ENCODE peak calls at places on chromosomes 3 and 15, in five cellular contexts. One of them, this sample, is unnamed.

GRCh38 chr3:170002829-170003228 is 35.0 kb upstream of the GPR160 start:
- DNase-seq in WERI-Rb-1: no peak
- DNase-seq in pancreas: no peak
- DNase-seq in psoas muscle: no peak
- DNase-seq in A549: no peak
- DNase-seq in this sample: no peak

GRCh38 chr15:29533667-29534066 is 264.0 kb upstream of the NSMCE3 start:
- DNase-seq in WERI-Rb-1: no peak
- DNase-seq in pancreas: no peak
- DNase-seq in psoas muscle: no peak
- DNase-seq in A549: no peak
- DNase-seq in this sample: no peak

GRCh38 chr3:81302045-81302444 is 459.4 kb downstream of the GBE1 start:
- DNase-seq in WERI-Rb-1: peak
- DNase-seq in pancreas: peak
- DNase-seq in psoas muscle: no peak
- DNase-seq in A549: peak
- DNase-seq in this sample: peak

GRCh38 chr15:79676621-79677020 is 220.2 kb downstream of the MTHFS start:
- DNase-seq in WERI-Rb-1: no peak
- DNase-seq in pancreas: no peak
- DNase-seq in psoas muscle: no peak
- DNase-seq in A549: no peak
- DNase-seq in this sample: no peak

GRCh38 chr15:50068016-50068415 is 51.0 kb downstream of the ATP8B4 start:
- DNase-seq in WERI-Rb-1: no peak
- DNase-seq in pancreas: no peak
- DNase-seq in psoas muscle: no peak
- DNase-seq in A549: no peak
- DNase-seq in this sample: no peak

GRCh38 chr15:25711164-25711563 is 152.0 kb downstream of the ATP10A start:
- DNase-seq in WERI-Rb-1: no peak
- DNase-seq in pancreas: no peak
- DNase-seq in psoas muscle: no peak
- DNase-seq in A549: no peak
- DNase-seq in this sample: no peak

GRCh38 chr3:42451546-42452230 is 41.3 kb upstream of the LYZL4 start:
- DNase-seq in WERI-Rb-1: no peak
- DNase-seq in pancreas: no peak
- DNase-seq in psoas muscle: no peak
- DNase-seq in A549: no peak
- DNase-seq in this sample: no peak

GRCh38 chr15:101266034-101266433 is 11.3 kb downstream of the SELENOS start:
- DNase-seq in WERI-Rb-1: no peak
- DNase-seq in pancreas: no peak
- DNase-seq in psoas muscle: peak
- DNase-seq in A549: no peak
- DNase-seq in this sample: no peak

GRCh38 chr15:77329202-77329601 is 90.7 kb downstream of the PEAK1 start:
- DNase-seq in WERI-Rb-1: no peak
- DNase-seq in pancreas: no peak
- DNase-seq in psoas muscle: no peak
- DNase-seq in A549: no peak
- DNase-seq in this sample: no peak

GRCh38 chr3:123750659-123751420 is 133.3 kb downstream of the MYLK start:
- DNase-seq in WERI-Rb-1: no peak
- DNase-seq in pancreas: no peak
- DNase-seq in psoas muscle: no peak
- DNase-seq in A549: peak
- DNase-seq in this sample: no peak

GRCh38 chr3:51311055-51311454 is 74.0 kb upstream of the MANF start:
- DNase-seq in WERI-Rb-1: peak
- DNase-seq in pancreas: no peak
- DNase-seq in psoas muscle: no peak
- DNase-seq in A549: peak
- DNase-seq in this sample: peak

GRCh38 chr15:82875411-82876003 is 66.1 kb downstream of the WHAMM start:
- DNase-seq in WERI-Rb-1: no peak
- DNase-seq in pancreas: no peak
- DNase-seq in psoas muscle: no peak
- DNase-seq in A549: no peak
- DNase-seq in this sample: no peak

GRCh38 chr3:171428321-171428787 is 31.9 kb downstream of the TNIK start:
- DNase-seq in WERI-Rb-1: no peak
- DNase-seq in pancreas: no peak
- DNase-seq in psoas muscle: no peak
- DNase-seq in A549: no peak
- DNase-seq in this sample: no peak

GRCh38 chr3:14142567-14143270 is 17.9 kb downstream of the TMEM43 start:
- DNase-seq in WERI-Rb-1: no peak
- DNase-seq in pancreas: no peak
- DNase-seq in psoas muscle: no peak
- DNase-seq in A549: no peak
- DNase-seq in this sample: no peak

GRCh38 chr3:14143271-14143605 is 18.4 kb downstream of the TMEM43 start:
- DNase-seq in WERI-Rb-1: no peak
- DNase-seq in pancreas: no peak
- DNase-seq in psoas muscle: no peak
- DNase-seq in A549: no peak
- DNase-seq in this sample: no peak

GRCh38 chr3:14145236-14145635 is 20.4 kb downstream of the TMEM43 start:
- DNase-seq in WERI-Rb-1: no peak
- DNase-seq in pancreas: no peak
- DNase-seq in psoas muscle: no peak
- DNase-seq in A549: no peak
- DNase-seq in this sample: no peak

GRCh38 chr3:14144423-14145075 is 19.7 kb downstream of the TMEM43 start:
- DNase-seq in WERI-Rb-1: no peak
- DNase-seq in pancreas: peak
- DNase-seq in psoas muscle: no peak
- DNase-seq in A549: peak
- DNase-seq in this sample: peak

GRCh38 chr3:14143826-14144225 is 19.0 kb downstream of the TMEM43 start:
- DNase-seq in WERI-Rb-1: no peak
- DNase-seq in pancreas: no peak
- DNase-seq in psoas muscle: no peak
- DNase-seq in A549: peak
- DNase-seq in this sample: no peak
- H3K4me3 ChIP-seq in WERI-Rb-1: no peak
- H3K4me3 ChIP-seq in pancreas: no peak
- H3K4me3 ChIP-seq in psoas muscle: no peak
- H3K4me3 ChIP-seq in A549: peak
- H3K4me3 ChIP-seq in this sample: peak

DNA sequence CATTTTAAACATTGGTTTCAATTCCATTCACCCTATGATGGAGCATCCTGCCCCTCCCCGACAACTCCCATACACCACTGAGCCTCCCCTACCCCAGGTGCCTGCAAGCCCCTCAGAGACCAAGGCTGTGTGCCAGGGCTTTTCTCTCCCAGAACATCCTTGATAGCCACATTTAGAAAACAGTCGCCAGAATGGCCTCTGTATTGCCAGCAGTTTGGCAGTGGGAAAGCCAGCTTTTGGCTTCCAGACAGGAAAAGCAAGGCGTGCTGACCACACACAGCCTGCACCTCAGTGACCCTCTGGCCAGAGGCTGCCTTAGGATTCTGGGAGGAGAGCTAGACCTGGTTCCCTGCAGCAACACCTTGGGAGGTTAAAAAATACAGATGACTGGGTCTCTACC is 18.2 kb upstream of the HRH1 start:
- DNase-seq in WERI-Rb-1: no peak
- DNase-seq in pancreas: no peak
- DNase-seq in psoas muscle: no peak
- DNase-seq in A549: no peak
- DNase-seq in this sample: no peak
- H3K4me3 ChIP-seq in WERI-Rb-1: no peak
- H3K4me3 ChIP-seq in pancreas: no peak
- H3K4me3 ChIP-seq in psoas muscle: no peak
- H3K4me3 ChIP-seq in A549: no peak
- H3K4me3 ChIP-seq in this sample: no peak

DNA sequence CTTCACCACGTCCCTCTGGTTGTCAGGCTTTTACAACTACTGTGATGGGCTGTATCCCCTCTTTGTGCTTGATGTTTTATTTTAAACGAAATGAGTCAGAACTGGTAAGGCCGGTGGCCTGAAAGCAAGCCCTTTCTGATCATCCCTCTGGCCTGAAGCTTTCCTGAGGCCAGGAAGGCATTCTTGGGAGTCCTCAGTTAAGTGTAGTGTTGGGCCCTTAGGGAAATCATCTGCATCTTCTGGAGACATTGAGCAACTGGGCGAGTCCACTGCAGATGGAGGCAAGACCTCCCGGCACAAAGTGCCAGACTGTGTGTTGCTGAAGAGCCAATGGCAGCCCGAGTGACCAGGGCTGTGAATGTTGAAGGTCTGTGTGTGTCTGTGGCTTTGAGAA is 33.0 kb upstream of the AMOTL2 start:
- DNase-seq in WERI-Rb-1: no peak
- DNase-seq in pancreas: no peak
- DNase-seq in psoas muscle: peak
- DNase-seq in A549: no peak
- DNase-seq in this sample: no peak
- H3K4me3 ChIP-seq in WERI-Rb-1: peak
- H3K4me3 ChIP-seq in pancreas: no peak
- H3K4me3 ChIP-seq in psoas muscle: peak
- H3K4me3 ChIP-seq in A549: no peak
- H3K4me3 ChIP-seq in this sample: no peak

GRCh38 chr3:52372822-52373504 is 56.8 kb downstream of the DNAH1 start:
- DNase-seq in WERI-Rb-1: no peak
- DNase-seq in pancreas: no peak
- DNase-seq in psoas muscle: peak
- DNase-seq in A549: no peak
- DNase-seq in this sample: no peak
- H3K4me3 ChIP-seq in WERI-Rb-1: no peak
- H3K4me3 ChIP-seq in pancreas: no peak
- H3K4me3 ChIP-seq in psoas muscle: no peak
- H3K4me3 ChIP-seq in A549: no peak
- H3K4me3 ChIP-seq in this sample: no peak

GRCh38 chr3:143974181-143974876 is 2.7 kb downstream of the DIPK2A start:
- DNase-seq in WERI-Rb-1: no peak
- DNase-seq in pancreas: no peak
- DNase-seq in psoas muscle: no peak
- DNase-seq in A549: no peak
- DNase-seq in this sample: no peak

GRCh38 chr3:143974877-143975238 is 3.2 kb downstream of the DIPK2A start:
- DNase-seq in WERI-Rb-1: no peak
- DNase-seq in pancreas: no peak
- DNase-seq in psoas muscle: no peak
- DNase-seq in A549: no peak
- DNase-seq in this sample: no peak

GRCh38 chr3:143973352-143974021 is 1.9 kb downstream of the DIPK2A start:
- DNase-seq in WERI-Rb-1: peak
- DNase-seq in pancreas: no peak
- DNase-seq in psoas muscle: no peak
- DNase-seq in A549: peak
- DNase-seq in this sample: no peak

GRCh38 chr3:143977326-143978262 is 6.0 kb downstream of the DIPK2A start:
- DNase-seq in WERI-Rb-1: no peak
- DNase-seq in pancreas: no peak
- DNase-seq in psoas muscle: no peak
- DNase-seq in A549: no peak
- DNase-seq in this sample: no peak

GRCh38 chr3:143975549-143976152 is 4.0 kb downstream of the DIPK2A start:
- DNase-seq in WERI-Rb-1: no peak
- DNase-seq in pancreas: no peak
- DNase-seq in psoas muscle: no peak
- DNase-seq in A549: peak
- DNase-seq in this sample: no peak
- H3K4me3 ChIP-seq in WERI-Rb-1: peak
- H3K4me3 ChIP-seq in pancreas: no peak
- H3K4me3 ChIP-seq in psoas muscle: peak
- H3K4me3 ChIP-seq in A549: no peak
- H3K4me3 ChIP-seq in this sample: no peak

DNA sequence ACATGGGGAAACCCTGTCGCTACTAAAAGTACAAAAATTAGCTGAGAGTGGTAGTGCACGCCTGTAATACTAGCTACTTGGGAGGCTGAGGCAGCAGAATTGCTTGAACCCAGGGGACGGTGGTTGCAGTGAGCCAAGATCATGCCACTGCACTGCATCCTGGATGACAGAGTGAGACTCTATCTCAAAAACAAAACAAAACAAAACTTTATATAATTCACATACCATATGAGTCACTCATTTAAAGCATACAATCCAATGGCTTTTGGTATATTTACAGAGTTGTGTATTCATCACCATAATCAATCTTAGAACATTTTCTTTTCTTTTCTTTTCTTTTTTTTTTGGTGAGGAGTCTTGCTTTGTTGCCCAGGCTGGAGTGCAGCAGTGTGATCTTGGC is 8.7 kb downstream of the PXK start:
- DNase-seq in WERI-Rb-1: no peak
- DNase-seq in pancreas: no peak
- DNase-seq in psoas muscle: no peak
- DNase-seq in A549: no peak
- DNase-seq in this sample: no peak
- H3K4me3 ChIP-seq in WERI-Rb-1: no peak
- H3K4me3 ChIP-seq in pancreas: no peak
- H3K4me3 ChIP-seq in psoas muscle: no peak
- H3K4me3 ChIP-seq in A549: no peak
- H3K4me3 ChIP-seq in this sample: no peak

This sample was measured in SK-N-SH.